ENCODE peak calls at places on chromosomes 12 and 14, in seven cellular contexts. V is amniotic epithelial cell, O is nucleus accumbens, R is Calu3, Y is HT-29, G is coronary artery, B is Right ventricle myocardium superior. X is an unnamed sample.
A peak's percentile ranks its signal among the peaks of the same experiment; 100 is the strongest.

GRCh38 chr12:89800435-89800834 is 91.8 kb upstream of the ATP2B1 start:
- DNase-seq in V (peak; percentile 28), O (no peak), R (no peak), Y (no peak), G (no peak), B (no peak), X (no peak)

GRCh38 chr14:74962493-74962892 is 7.1 kb upstream of the PGF start:
- DNase-seq in V (no peak), O (no peak), R (no peak), Y (no peak), G (no peak), B (no peak), X (no peak)

GRCh38 chr14:69873877-69874780 is 5.1 kb upstream of the SMOC1 start:
- DNase-seq in V (peak; percentile 41), O (no peak), R (no peak), Y (no peak), G (no peak), B (no peak), X (no peak)

GRCh38 chr12:64633940-64634337 is 23.6 kb downstream of the RASSF3 start:
- DNase-seq in V (peak; percentile 61), O (no peak), R (peak; percentile 84), Y (peak; percentile 75), G (no peak), B (peak; percentile 72), X (peak; percentile 83)

GRCh38 chr14:61662437-61663311 is 32.6 kb upstream of the HIF1A start:
- DNase-seq in V (peak; percentile 91), O (no peak), R (peak; percentile 27), Y (peak; percentile 22), G (no peak), B (no peak), X (peak; percentile 27)

GRCh38 chr12:49943663-49943945 is 6.9 kb upstream of the AQP2 start:
- DNase-seq in V (no peak), O (no peak), R (no peak), Y (no peak), G (no peak), B (no peak), X (no peak)

GRCh38 chr14:53792909-53793308 is 163.7 kb downstream of the BMP4 start:
- DNase-seq in V (no peak), O (no peak), R (peak; percentile 9), Y (no peak), G (no peak), B (no peak), X (no peak)

GRCh38 chr12:98686603-98687002 is 41.5 kb downstream of the APAF1 start:
- DNase-seq in V (peak; percentile 19), O (no peak), R (no peak), Y (no peak), G (no peak), B (no peak), X (no peak)

GRCh38 chr12:95218852-95219171 is 1.2 kb downstream of the VEZT start:
- DNase-seq in V (no peak), O (no peak), R (peak; percentile 50), Y (peak; percentile 57), G (no peak), B (no peak), X (peak; percentile 11)

GRCh38 chr14:53109028-53109687 is 44.0 kb downstream of the DDHD1 start:
- DNase-seq in V (peak; percentile 15), O (no peak), R (no peak), Y (no peak), G (no peak), B (no peak), X (no peak)

GRCh38 chr12:68980476-68981212 is 47.7 kb upstream of the CPM start:
- DNase-seq in V (no peak), O (no peak), R (no peak), Y (no peak), G (no peak), B (no peak), X (peak; percentile 84)

X was measured in mucosa of gallbladder.